ENCODE peak calls at places on chromosomes 2 and 18, in four cellular contexts. One of them, this sample, is unnamed.

GRCh38 chr2:32264422-32265149 is at the start of gene NLRC4:
- DNase-seq in tibial nerve: no peak
- DNase-seq in skeletal muscle cell: no peak
- DNase-seq in psoas muscle: no peak
- DNase-seq in this sample: peak; percentile 50

GRCh38 chr18:3819933-3820332 is 370.0 kb downstream of the TGIF1 start:
- DNase-seq in tibial nerve: no peak
- DNase-seq in skeletal muscle cell: no peak
- DNase-seq in psoas muscle: no peak
- DNase-seq in this sample: no peak

GRCh38 chr2:20677301-20678176 is 10.6 kb downstream of the GDF7 start:
- DNase-seq in tibial nerve: no peak
- DNase-seq in skeletal muscle cell: no peak
- DNase-seq in psoas muscle: no peak
- DNase-seq in this sample: peak; percentile 53

GRCh38 chr2:224436634-224437033 is 34.7 kb upstream of the FAM124B start:
- DNase-seq in tibial nerve: no peak
- DNase-seq in skeletal muscle cell: no peak
- DNase-seq in psoas muscle: no peak
- DNase-seq in this sample: no peak

GRCh38 chr2:36565712-36566111 is 32.3 kb downstream of the FEZ2 start:
- DNase-seq in tibial nerve: no peak
- DNase-seq in skeletal muscle cell: no peak
- DNase-seq in psoas muscle: no peak
- DNase-seq in this sample: no peak

GRCh38 chr18:73861771-73862170 is 285.9 kb downstream of the FBXO15 start:
- DNase-seq in tibial nerve: no peak
- DNase-seq in skeletal muscle cell: no peak
- DNase-seq in psoas muscle: no peak
- DNase-seq in this sample: no peak

GRCh38 chr2:233498126-233498525 is 68.5 kb downstream of the USP40 start:
- DNase-seq in tibial nerve: no peak
- DNase-seq in skeletal muscle cell: no peak
- DNase-seq in psoas muscle: no peak
- DNase-seq in this sample: peak; percentile 29

GRCh38 chr2:217837001-217837491 is 165.7 kb downstream of the TNS1 start:
- DNase-seq in tibial nerve: peak; percentile 80
- DNase-seq in skeletal muscle cell: peak; percentile 40
- DNase-seq in psoas muscle: peak; percentile 85
- DNase-seq in this sample: no peak

GRCh38 chr18:67318651-67319050 is 197.9 kb downstream of the DSEL start:
- DNase-seq in tibial nerve: no peak
- DNase-seq in skeletal muscle cell: peak; percentile 16
- DNase-seq in psoas muscle: no peak
- DNase-seq in this sample: no peak

GRCh38 chr2:973129-973528 is 22.5 kb downstream of the SNTG2 start:
- DNase-seq in tibial nerve: no peak
- DNase-seq in skeletal muscle cell: no peak
- DNase-seq in psoas muscle: no peak
- DNase-seq in this sample: no peak

GRCh38 chr18:42444349-42444748 is 489.3 kb downstream of the PIK3C3 start:
- DNase-seq in tibial nerve: no peak
- DNase-seq in skeletal muscle cell: no peak
- DNase-seq in psoas muscle: no peak
- DNase-seq in this sample: no peak

DNA sequence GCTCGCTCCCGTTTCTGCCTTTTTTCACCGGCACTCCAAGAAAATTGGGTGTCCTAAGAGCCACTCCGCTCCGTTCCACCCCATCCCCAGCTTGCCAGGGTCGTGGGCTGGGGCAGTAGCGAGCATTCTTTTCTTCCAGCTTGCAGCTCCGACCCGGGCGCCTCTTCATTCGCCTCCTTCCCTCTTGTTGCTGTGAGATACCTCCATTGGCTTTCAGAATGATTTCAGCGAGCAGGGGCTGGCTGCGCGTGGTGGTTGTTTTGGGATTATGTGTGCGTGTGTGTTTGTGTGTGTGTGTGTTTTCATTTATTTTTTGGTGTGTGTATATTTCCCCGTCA is 1.2 kb downstream of the HOXD3 start:
- DNase-seq in tibial nerve: no peak
- DNase-seq in skeletal muscle cell: no peak
- DNase-seq in psoas muscle: no peak
- DNase-seq in this sample: no peak
- H3K4me3 ChIP-seq in tibial nerve: no peak overlapping the region
- H3K4me3 ChIP-seq in skeletal muscle cell: peak overlapping the region; percentile 22
- H3K4me3 ChIP-seq in psoas muscle: no peak overlapping the region
- H3K4me3 ChIP-seq in this sample: no peak overlapping the region

GRCh38 chr2:6813573-6813972 is 52.1 kb downstream of the CMPK2 start:
- DNase-seq in tibial nerve: no peak
- DNase-seq in skeletal muscle cell: no peak
- DNase-seq in psoas muscle: no peak
- DNase-seq in this sample: no peak
- H3K4me3 ChIP-seq in tibial nerve: no peak overlapping the region
- H3K4me3 ChIP-seq in skeletal muscle cell: no peak overlapping the region
- H3K4me3 ChIP-seq in psoas muscle: no peak overlapping the region
- H3K4me3 ChIP-seq in this sample: no peak overlapping the region

GRCh38 chr2:174340400-174341300 is 5.9 kb downstream of the SP9 start:
- DNase-seq in tibial nerve: no peak
- DNase-seq in skeletal muscle cell: no peak
- DNase-seq in psoas muscle: peak; percentile 24
- DNase-seq in this sample: no peak

GRCh38 chr2:174339971-174340399 is 5.2 kb downstream of the SP9 start:
- DNase-seq in tibial nerve: no peak
- DNase-seq in skeletal muscle cell: no peak
- DNase-seq in psoas muscle: no peak
- DNase-seq in this sample: no peak

GRCh38 chr2:174342600-174343342 is 8.0 kb downstream of the SP9 start:
- DNase-seq in tibial nerve: no peak
- DNase-seq in skeletal muscle cell: no peak
- DNase-seq in psoas muscle: no peak
- DNase-seq in this sample: peak; percentile 43

GRCh38 chr2:174341995-174342571 is 7.3 kb downstream of the SP9 start:
- DNase-seq in tibial nerve: no peak
- DNase-seq in skeletal muscle cell: no peak
- DNase-seq in psoas muscle: peak; percentile 19
- DNase-seq in this sample: no peak

GRCh38 chr2:174341301-174341994 is 6.7 kb downstream of the SP9 start:
- DNase-seq in tibial nerve: peak; percentile 88
- DNase-seq in skeletal muscle cell: peak; percentile 36
- DNase-seq in psoas muscle: peak; percentile 80
- DNase-seq in this sample: peak; percentile 83
- H3K4me3 ChIP-seq in tibial nerve: no peak overlapping the region
- H3K4me3 ChIP-seq in skeletal muscle cell: peak overlapping the region; percentile 36
- H3K4me3 ChIP-seq in psoas muscle: peak overlapping the region; percentile 47
- H3K4me3 ChIP-seq in this sample: peak overlapping the region; percentile 49

GRCh38 chr2:38409904-38410167 is 32.8 kb upstream of the ATL2 start:
- DNase-seq in tibial nerve: no peak
- DNase-seq in skeletal muscle cell: no peak
- DNase-seq in psoas muscle: no peak
- DNase-seq in this sample: no peak
- H3K4me3 ChIP-seq in tibial nerve: no peak overlapping the region
- H3K4me3 ChIP-seq in skeletal muscle cell: no peak overlapping the region
- H3K4me3 ChIP-seq in psoas muscle: no peak overlapping the region
- H3K4me3 ChIP-seq in this sample: peak overlapping the region; percentile 63

GRCh38 chr2:73987109-73987947 is 2.6 kb downstream of the TET3 start:
- DNase-seq in tibial nerve: no peak
- DNase-seq in skeletal muscle cell: no peak
- DNase-seq in psoas muscle: no peak
- DNase-seq in this sample: no peak
- H3K4me3 ChIP-seq in tibial nerve: peak overlapping the region; percentile 76
- H3K4me3 ChIP-seq in skeletal muscle cell: no peak overlapping the region
- H3K4me3 ChIP-seq in psoas muscle: peak overlapping the region; percentile 78
- H3K4me3 ChIP-seq in this sample: peak overlapping the region; percentile 67

GRCh38 chr2:174327958-174328308 is 6.8 kb upstream of the SP9 start:
- DNase-seq in tibial nerve: no peak
- DNase-seq in skeletal muscle cell: no peak
- DNase-seq in psoas muscle: no peak
- DNase-seq in this sample: no peak
- H3K4me3 ChIP-seq in tibial nerve: no peak overlapping the region
- H3K4me3 ChIP-seq in skeletal muscle cell: no peak overlapping the region
- H3K4me3 ChIP-seq in psoas muscle: no peak overlapping the region
- H3K4me3 ChIP-seq in this sample: no peak overlapping the region

DNA sequence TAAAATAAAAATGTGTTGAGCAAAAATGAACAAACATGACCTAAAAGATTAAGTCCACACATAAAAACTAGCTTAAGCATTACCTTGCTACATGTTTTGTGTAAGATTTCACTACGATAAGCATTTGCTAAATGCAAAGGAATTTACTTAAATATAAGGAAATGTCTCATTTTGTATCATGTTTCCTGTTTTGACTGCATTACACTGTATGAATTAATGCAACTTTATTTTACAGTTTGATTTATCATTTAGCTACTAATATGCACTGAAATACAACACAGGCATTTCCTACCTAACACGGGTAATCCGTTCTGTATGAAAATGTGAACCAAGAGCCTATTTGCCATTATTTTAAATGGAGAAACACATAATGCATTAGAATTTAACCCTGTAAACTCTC is 1076.5 kb upstream of the DDX18 start:
- DNase-seq in tibial nerve: no peak
- DNase-seq in skeletal muscle cell: no peak
- DNase-seq in psoas muscle: no peak
- DNase-seq in this sample: no peak
- H3K4me3 ChIP-seq in tibial nerve: no peak overlapping the region
- H3K4me3 ChIP-seq in skeletal muscle cell: no peak overlapping the region
- H3K4me3 ChIP-seq in psoas muscle: no peak overlapping the region
- H3K4me3 ChIP-seq in this sample: no peak overlapping the region

GRCh38 chr2:64831134-64831976 is 157.8 kb upstream of the SLC1A4 start:
- DNase-seq in tibial nerve: peak; percentile 79
- DNase-seq in skeletal muscle cell: peak; percentile 80
- DNase-seq in psoas muscle: peak; percentile 91
- DNase-seq in this sample: peak; percentile 84
- H3K4me3 ChIP-seq in tibial nerve: no peak overlapping the region
- H3K4me3 ChIP-seq in skeletal muscle cell: no peak overlapping the region
- H3K4me3 ChIP-seq in psoas muscle: no peak overlapping the region
- H3K4me3 ChIP-seq in this sample: no peak overlapping the region

This sample was measured in OCI-LY7.